ENCODE peak calls at places on chromosomes 1 and 21, in nine cellular contexts. R is tibial artery, M is tibial nerve, E is left ventricle myocardium inferior, N is PC-3, V is NT2/D1, X is psoas muscle, S is lung, L is OCI-LY7. Q is an unnamed sample.

GRCh38 chr1:235160395-235160964 is 570 bp downstream of the RBM34 start:
- DNase-seq in S (no peak), L (peak; percentile 80), N (peak; percentile 25), R (no peak), E (no peak), M (no peak), X (no peak), V (peak; percentile 27), Q (no peak)

GRCh38 chr21:36155603-36156338 is 853 bp upstream of the DOP1B start:
- DNase-seq in M (no peak), V (no peak), E (peak; percentile 21), X (peak; percentile 62), L (no peak), N (peak; percentile 80), S (peak; percentile 83), R (peak; percentile 66), Q (no peak)

GRCh38 chr1:166479052-166479631 is 312.3 kb upstream of the FAM78B start:
- DNase-seq in M (peak; percentile 77), E (peak; percentile 21), L (peak; percentile 54), N (peak; percentile 79), R (no peak), V (peak; percentile 71), S (peak; percentile 41), X (peak; percentile 47), Q (no peak)

GRCh38 chr1:155472491-155472890 is 90.1 kb downstream of the ASH1L start:
- DNase-seq in S (no peak), X (no peak), R (no peak), M (no peak), E (no peak), L (no peak), V (no peak), N (no peak), Q (no peak)

GRCh38 chr1:48667782-48668181 is 108.9 kb downstream of the BEND5 start:
- DNase-seq in E (no peak), V (no peak), X (no peak), L (no peak), R (no peak), N (no peak), M (no peak), S (no peak), Q (no peak)

GRCh38 chr21:44449473-44450363 is 5.6 kb upstream of the LRRC3 start:
- DNase-seq in E (no peak), V (no peak), X (peak; percentile 36), R (peak; percentile 59), S (no peak), N (no peak), M (no peak), L (no peak), Q (no peak)

GRCh38 chr1:182888736-182889531 is 49.8 kb downstream of the DHX9 start:
- DNase-seq in E (no peak), V (no peak), R (no peak), S (no peak), X (no peak), M (no peak), N (no peak), L (no peak), Q (no peak)

GRCh38 chr1:52660807-52661206 is 27.8 kb downstream of the SHISAL2A start:
- DNase-seq in M (no peak), N (no peak), V (no peak), E (no peak), L (no peak), R (no peak), S (no peak), X (no peak), Q (no peak)

GRCh38 chr1:165549908-165550480 is 6.2 kb downstream of the LRRC52 start:
- DNase-seq in M (no peak), X (no peak), N (no peak), R (no peak), E (no peak), V (no peak), S (peak; percentile 55), L (no peak), Q (no peak)

GRCh38 chr1:24294757-24295371 is 24.3 kb upstream of the GRHL3 start:
- DNase-seq in S (peak; percentile 50), M (peak; percentile 68), X (peak; percentile 62), V (no peak), E (no peak), L (no peak), R (peak; percentile 91), N (peak; percentile 84), Q (no peak)

GRCh38 chr1:24297852-24298232 is 21.3 kb upstream of the GRHL3 start:
- DNase-seq in M (no peak), N (no peak), X (no peak), E (no peak), R (no peak), V (no peak), S (no peak), L (no peak), Q (no peak)

GRCh38 chr1:24298606-24299005 is 20.6 kb upstream of the GRHL3 start:
- DNase-seq in E (no peak), R (no peak), M (no peak), N (no peak), V (no peak), S (no peak), X (no peak), L (no peak), Q (no peak)

GRCh38 chr1:24295547-24295946 is 23.6 kb upstream of the GRHL3 start:
- DNase-seq in M (no peak), L (no peak), X (no peak), E (no peak), V (no peak), N (no peak), S (no peak), R (no peak), Q (no peak)

GRCh38 chr1:24297187-24297851 is 21.8 kb upstream of the GRHL3 start:
- DNase-seq in L (no peak), V (no peak), R (no peak), X (no peak), S (no peak), M (no peak), E (no peak), N (no peak), Q (no peak)
- H3K4me1 ChIP-seq in L (no peaks in the 10 kb centered on the region), V (peaks cover 14% of the 10 kb centered on the region), R (no peaks in the 10 kb centered on the region), X (no peaks in the 10 kb centered on the region), S (no peaks in the 10 kb centered on the region), M (peaks cover 6% of the 10 kb centered on the region), E (peaks cover 3% of the 10 kb centered on the region), N (peaks cover 28% of the 10 kb centered on the region), Q (peaks cover 53% of the 10 kb centered on the region)

GRCh38 chr1:94864821-94865220 is 44.7 kb downstream of the SLC44A3 start:
- DNase-seq in L (no peak), E (no peak), S (no peak), N (no peak), M (no peak), R (no peak), X (no peak), V (no peak), Q (no peak)
- H3K4me1 ChIP-seq in L (no peaks in the 10 kb centered on the region), E (peaks cover 43% of the 10 kb centered on the region), S (peaks cover 16% of the 10 kb centered on the region), N (peaks cover 53% of the 10 kb centered on the region), M (peaks cover 35% of the 10 kb centered on the region), R (peaks cover 61% of the 10 kb centered on the region), X (peaks cover 19% of the 10 kb centered on the region), V (peaks cover 7% of the 10 kb centered on the region), Q (peaks cover 39% of the 10 kb centered on the region)

GRCh38 chr1:110786802-110787327 is 86.1 kb upstream of the CD53 start:
- DNase-seq in S (no peak), X (no peak), L (no peak), E (no peak), M (no peak), R (no peak), N (no peak), V (no peak), Q (no peak)
- H3K4me1 ChIP-seq in S (no peaks in the 10 kb centered on the region), X (no peaks in the 10 kb centered on the region), L (peaks cover 30% of the 10 kb centered on the region), E (no peaks in the 10 kb centered on the region), M (peaks cover 5% of the 10 kb centered on the region), R (no peaks in the 10 kb centered on the region), N (no peaks in the 10 kb centered on the region), V (no peaks in the 10 kb centered on the region), Q (peaks cover 10% of the 10 kb centered on the region)

GRCh38 chr1:186225089-186225488 is 150.0 kb downstream of the TPR start:
- DNase-seq in V (no peak), E (no peak), M (no peak), S (no peak), L (no peak), R (no peak), N (no peak), X (no peak), Q (no peak)
- H3K4me1 ChIP-seq in V (no peaks in the 10 kb centered on the region), E (no peaks in the 10 kb centered on the region), M (no peaks in the 10 kb centered on the region), S (peaks cover 1% of the 10 kb centered on the region), L (peaks cover 10% of the 10 kb centered on the region), R (no peaks in the 10 kb centered on the region), N (no peaks in the 10 kb centered on the region), X (no peaks in the 10 kb centered on the region), Q (no peaks in the 10 kb centered on the region)

DNA sequence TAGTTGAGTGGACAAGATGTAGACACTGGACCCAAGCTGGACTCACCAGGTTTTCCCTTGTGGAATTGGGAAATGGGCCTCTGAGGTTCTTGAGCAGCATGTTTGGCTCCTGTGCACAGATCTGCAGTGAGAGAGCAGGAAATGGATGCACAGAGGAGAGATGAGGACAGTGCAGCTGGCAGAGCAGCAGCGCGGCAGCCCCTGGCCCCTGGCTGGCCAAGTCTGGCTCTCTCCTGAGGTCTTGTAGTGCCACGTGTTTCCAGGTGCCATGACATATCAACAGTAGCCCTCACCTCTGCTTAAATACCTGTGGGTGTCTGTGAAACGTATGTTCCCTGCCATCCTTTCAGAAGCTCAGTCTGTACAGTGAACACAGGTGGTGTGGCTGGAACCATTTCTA is 19.2 kb upstream of the BCL10 start:
- DNase-seq in X (no peak), R (no peak), V (no peak), M (no peak), L (no peak), N (no peak), S (no peak), E (no peak), Q (no peak)
- H3K4me1 ChIP-seq in X (no peaks in the 10 kb centered on the region), R (peaks cover 23% of the 10 kb centered on the region), V (peaks cover 5% of the 10 kb centered on the region), M (peaks cover 7% of the 10 kb centered on the region), L (peaks cover 5% of the 10 kb centered on the region), N (peaks cover 72% of the 10 kb centered on the region), S (peaks cover 14% of the 10 kb centered on the region), E (peaks cover 21% of the 10 kb centered on the region), Q (peaks cover 65% of the 10 kb centered on the region)

DNA sequence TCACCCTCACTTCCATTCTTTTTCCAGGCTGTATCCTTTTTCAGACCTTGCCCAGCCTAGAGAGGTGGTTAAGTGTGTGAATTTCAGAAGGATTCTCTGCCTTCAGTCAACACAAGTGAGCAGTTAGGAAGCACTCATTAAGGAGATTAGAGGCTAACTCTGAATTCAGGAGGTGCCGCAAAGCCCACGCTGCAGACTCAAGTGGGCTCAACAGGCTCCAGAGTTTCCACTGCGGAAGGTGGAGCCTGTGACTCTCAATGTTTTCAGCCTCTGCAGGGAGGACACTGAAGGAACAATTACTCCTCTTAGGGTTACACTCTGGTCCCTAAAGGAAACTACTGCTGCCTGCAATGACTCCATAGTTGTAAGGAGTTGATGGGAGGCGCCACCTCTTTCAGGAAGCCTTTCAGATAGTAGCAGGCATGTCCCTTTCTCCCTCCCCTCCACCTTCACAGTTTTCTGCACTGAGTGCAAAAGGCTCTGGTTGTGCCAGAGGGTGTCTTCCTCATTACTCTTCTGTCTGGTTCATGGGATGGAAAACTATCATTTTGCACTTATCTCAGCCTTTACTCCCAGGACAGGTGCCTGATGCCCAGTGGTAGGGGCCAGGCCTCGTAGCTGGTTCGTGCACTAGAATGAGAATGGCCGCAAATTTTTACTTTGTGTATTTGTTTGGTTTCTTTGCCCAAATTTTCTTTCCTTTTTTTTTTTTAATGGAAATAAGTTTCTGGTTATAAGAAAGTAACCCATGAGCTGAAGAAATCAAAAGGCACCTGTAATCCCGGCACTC is 55.2 kb upstream of the SELENON start:
- DNase-seq in V (no peak), S (no peak), E (no peak), L (no peak), X (peak; percentile 27), R (no peak), M (no peak), N (no peak), Q (no peak)
- H3K4me1 ChIP-seq in V (peaks cover 42% of the 10 kb centered on the region), S (peaks cover 20% of the 10 kb centered on the region), E (peaks cover 54% of the 10 kb centered on the region), L (no peaks in the 10 kb centered on the region), X (peaks cover 22% of the 10 kb centered on the region), R (peaks cover 33% of the 10 kb centered on the region), M (peaks cover 16% of the 10 kb centered on the region), N (no peaks in the 10 kb centered on the region), Q (peaks cover 12% of the 10 kb centered on the region)

Q was measured in keratinocyte.